ENCODE peak calls at places on chromosome 19, in six cellular contexts. Q is kidney glomerular epithelial cell, U is hypothalamus, V is MM.1S, N is GOT3, J is HFFc6. O is an unnamed sample.

GRCh38 chr19:38596057-38596981 is 21.4 kb downstream of the MAP4K1 start:
- DNase-seq in U (no peak), J (no peak), Q (no peak), V (no peak), N (no peak), O (no peak)

GRCh38 chr19:343451-343931 is 1.1 kb downstream of the MIER2 start:
- DNase-seq in V (no peak), U (no peak), N (no peak), Q (no peak), J (no peak), O (no peak)

GRCh38 chr19:34131100-34131499 is 41.2 kb upstream of the LSM14A start:
- DNase-seq in N (no peak), V (no peak), J (no peak), Q (no peak), U (no peak), O (no peak)

GRCh38 chr19:5231857-5232503 is 108.6 kb downstream of the PTPRS start:
- DNase-seq in V (no peak), N (no peak), J (no peak), U (no peak), Q (no peak), O (no peak)

GRCh38 chr19:7833225-7834156 is 3.5 kb downstream of the EVI5L start:
- DNase-seq in V (no peak), U (no peak), J (peak), Q (no peak), N (no peak), O (no peak)

GRCh38 chr19:22427587-22428298 is 5.6 kb upstream of the ZNF98 start:
- DNase-seq in N (no peak), U (no peak), J (no peak), Q (no peak), V (no peak), O (no peak)

GRCh38 chr19:18437481-18438330 is at the start of gene ISYNA1:
- DNase-seq in J (no peak), V (no peak), N (no peak), U (no peak), Q (peak), O (no peak)

GRCh38 chr19:4891066-4891465 is 11.6 kb downstream of the ARRDC5 start:
- DNase-seq in V (no peak), J (no peak), U (no peak), Q (no peak), N (no peak), O (no peak)

GRCh38 chr19:34317311-34317927 is 47.6 kb upstream of the GPI start:
- DNase-seq in J (no peak), N (no peak), Q (peak), V (no peak), U (no peak), O (no peak)

GRCh38 chr19:47697863-47698609 is 15.2 kb upstream of the EHD2 start:
- DNase-seq in N (peak), J (peak), Q (peak), U (peak), V (peak), O (peak)

GRCh38 chr19:50718255-50719118 is 1.1 kb downstream of the SHANK1 start:
- DNase-seq in J (no peak), V (no peak), U (no peak), Q (no peak), N (no peak), O (peak)

GRCh38 chr19:8054169-8054568 is 1.6 kb downstream of the CCL25 start:
- DNase-seq in N (no peak), Q (no peak), V (no peak), J (no peak), U (no peak), O (no peak)

GRCh38 chr19:19554074-19555023 is 16.3 kb downstream of the CILP2 start:
- DNase-seq in Q (no peak), J (no peak), U (no peak), N (no peak), V (no peak), O (no peak)

GRCh38 chr19:2049741-2050348 is 1.2 kb downstream of the MKNK2 start:
- DNase-seq in J (peak), Q (peak), V (peak), U (no peak), N (no peak), O (peak)

GRCh38 chr19:41795031-41795461 is 1.3 kb upstream of the CEACAM3 start:
- DNase-seq in J (peak), U (no peak), V (peak), Q (peak), N (no peak), O (no peak)

GRCh38 chr19:39870171-39870971 is 24.2 kb upstream of the FBL start:
- DNase-seq in N (no peak), Q (no peak), J (no peak), U (no peak), V (no peak), O (no peak)

GRCh38 chr19:33830264-33830663 is 33.6 kb downstream of the KCTD15 start:
- DNase-seq in Q (no peak), J (no peak), U (no peak), V (no peak), N (no peak), O (no peak)

GRCh38 chr19:749811-750210 is 1.1 kb upstream of the MISP start:
- DNase-seq in J (no peak), N (no peak), Q (no peak), U (no peak), V (no peak), O (no peak)

GRCh38 chr19:55383279-55383788 is 758 bp downstream of the TMEM238 start:
- DNase-seq in V (no peak), U (no peak), J (no peak), Q (no peak), N (no peak), O (no peak)

GRCh38 chr19:38130399-38130798 is 93.6 kb downstream of the DPF1 start:
- DNase-seq in V (no peak), N (no peak), U (no peak), J (no peak), Q (no peak), O (no peak)

GRCh38 chr19:18650468-18651001 is 13.7 kb downstream of the KLHL26 start:
- DNase-seq in J (peak), Q (no peak), U (no peak), N (peak), V (no peak), O (no peak)

GRCh38 chr19:18385675-18386542 is at the start of gene GDF15:
- DNase-seq in V (no peak), Q (peak), U (no peak), J (peak), N (no peak), O (no peak)

GRCh38 chr19:32397736-32398135 is 7.8 kb upstream of the DPY19L3 start:
- DNase-seq in J (peak), U (no peak), V (no peak), Q (peak), N (no peak), O (no peak)

GRCh38 chr19:53868091-53868891 is 608 bp downstream of the MYADM start:
- DNase-seq in U (no peak), Q (peak), J (peak), V (no peak), N (no peak), O (no peak)

GRCh38 chr19:7541481-7541824 is 5.9 kb downstream of the PNPLA6 start:
- DNase-seq in J (no peak), N (no peak), U (no peak), V (no peak), Q (no peak), O (no peak)